ENCODE peak calls at places on chromosomes 12 and 14, in five cellular contexts. D is cardiac fibroblast, X is neural crest cell, V is T47D, S is RPMI7951. Z is an unnamed sample.

GRCh38 chr12:121224591-121224990 is 14.7 kb downstream of the P2RX4 start:
- DNase-seq in D (no peak), X (no peak), V (peak; percentile 39), S (no peak), Z (no peak)

GRCh38 chr14:101177301-101178055 is 274.0 kb upstream of the RTL1 start:
- DNase-seq in D (no peak), X (no peak), V (no peak), S (no peak), Z (no peak)

GRCh38 chr12:54414191-54414525 is 4.9 kb downstream of the ITGA5 start:
- DNase-seq in D (no peak), X (no peak), V (no peak), S (no peak), Z (no peak)

GRCh38 chr12:112419269-112420133 is 754 bp downstream of the PTPN11 start:
- DNase-seq in D (peak; percentile 87), X (no peak), V (peak; percentile 86), S (peak; percentile 67), Z (peak; percentile 82)

GRCh38 chr14:81129242-81129641 is 91.5 kb downstream of the GTF2A1 start:
- DNase-seq in D (no peak), X (no peak), V (no peak), S (no peak), Z (no peak)

GRCh38 chr12:104413330-104413729 is 43.4 kb upstream of the CHST11 start:
- DNase-seq in D (no peak), X (no peak), V (no peak), S (no peak), Z (no peak)

GRCh38 chr14:35122696-35123387 is 490 bp downstream of the PRORP start:
- DNase-seq in D (peak; percentile 58), X (no peak), V (peak; percentile 80), S (peak; percentile 7), Z (peak; percentile 70)

GRCh38 chr12:2752676-2753371 is 41.9 kb upstream of the FKBP4 start:
- DNase-seq in D (peak; percentile 76), X (peak; percentile 92), V (peak; percentile 84), S (peak; percentile 53), Z (peak; percentile 86)

GRCh38 chr14:61319706-61320105 is 1.7 kb upstream of the PRKCH start:
- DNase-seq in D (no peak), X (no peak), V (no peak), S (no peak), Z (no peak)

GRCh38 chr12:709631-710030 is 42.7 kb upstream of the WNK1 start:
- DNase-seq in D (no peak), X (no peak), V (no peak), S (no peak), Z (no peak)

GRCh38 chr14:71731096-71731495 is 201.1 kb upstream of the RGS6 start:
- DNase-seq in D (no peak), X (no peak), V (no peak), S (no peak), Z (no peak)

GRCh38 chr12:114726092-114726710 is 42.2 kb upstream of the TBX3 start:
- DNase-seq in D (peak; percentile 5), X (no peak), V (no peak), S (no peak), Z (no peak)